ENCODE peak calls at places on chromosomes 13 and 19, in nine cellular contexts. One of them, this sample, is unnamed.

GRCh38 chr13:62360609-62361008 is 945.0 kb upstream of the PCDH20 start:
- DNase-seq in stimulated activated naive CD8-positive, alpha-beta T cell treated with anti-CD3 and anti-CD28 coated beads, Interleukin-15, amount 100 ng/mL, for 72 hours: no peak
- DNase-seq in activated T-helper 1 cell treated with anti-CD3 and anti-CD28 coated beads, Interleukin-2, amount 50 U/mL, for 16 hours: no peak
- DNase-seq in substantia nigra: no peak
- DNase-seq in stimulated activated CD4-positive, alpha-beta T cell treated with anti-CD3 and anti-CD28 coated beads, Interleukin-15, amount 100 ng/mL, for 48 hours: no peak
- DNase-seq in kidney glomerular epithelial cell: no peak
- DNase-seq in cardiac muscle cell: no peak
- DNase-seq in T-helper 17 cell: no peak
- DNase-seq in ELF-1: no peak
- DNase-seq in this sample: no peak

GRCh38 chr19:29798783-29799182 is 13.0 kb upstream of the CCNE1 start:
- DNase-seq in stimulated activated CD4-positive, alpha-beta T cell treated with anti-CD3 and anti-CD28 coated beads, Interleukin-15, amount 100 ng/mL, for 48 hours: no peak
- DNase-seq in kidney glomerular epithelial cell: peak
- DNase-seq in stimulated activated naive CD8-positive, alpha-beta T cell treated with anti-CD3 and anti-CD28 coated beads, Interleukin-15, amount 100 ng/mL, for 72 hours: no peak
- DNase-seq in activated T-helper 1 cell treated with anti-CD3 and anti-CD28 coated beads, Interleukin-2, amount 50 U/mL, for 16 hours: no peak
- DNase-seq in substantia nigra: no peak
- DNase-seq in T-helper 17 cell: no peak
- DNase-seq in ELF-1: no peak
- DNase-seq in cardiac muscle cell: peak
- DNase-seq in this sample: peak

GRCh38 chr19:7691497-7691896 is 10.4 kb downstream of the FCER2 start:
- DNase-seq in T-helper 17 cell: no peak
- DNase-seq in stimulated activated naive CD8-positive, alpha-beta T cell treated with anti-CD3 and anti-CD28 coated beads, Interleukin-15, amount 100 ng/mL, for 72 hours: peak
- DNase-seq in stimulated activated CD4-positive, alpha-beta T cell treated with anti-CD3 and anti-CD28 coated beads, Interleukin-15, amount 100 ng/mL, for 48 hours: no peak
- DNase-seq in cardiac muscle cell: no peak
- DNase-seq in ELF-1: no peak
- DNase-seq in substantia nigra: no peak
- DNase-seq in activated T-helper 1 cell treated with anti-CD3 and anti-CD28 coated beads, Interleukin-2, amount 50 U/mL, for 16 hours: no peak
- DNase-seq in kidney glomerular epithelial cell: no peak
- DNase-seq in this sample: no peak

GRCh38 chr13:83215627-83216026 is 666.6 kb downstream of the SLITRK1 start:
- DNase-seq in ELF-1: no peak
- DNase-seq in activated T-helper 1 cell treated with anti-CD3 and anti-CD28 coated beads, Interleukin-2, amount 50 U/mL, for 16 hours: no peak
- DNase-seq in stimulated activated CD4-positive, alpha-beta T cell treated with anti-CD3 and anti-CD28 coated beads, Interleukin-15, amount 100 ng/mL, for 48 hours: no peak
- DNase-seq in T-helper 17 cell: no peak
- DNase-seq in cardiac muscle cell: peak
- DNase-seq in stimulated activated naive CD8-positive, alpha-beta T cell treated with anti-CD3 and anti-CD28 coated beads, Interleukin-15, amount 100 ng/mL, for 72 hours: no peak
- DNase-seq in kidney glomerular epithelial cell: no peak
- DNase-seq in substantia nigra: no peak
- DNase-seq in this sample: peak

GRCh38 chr13:48749699-48750473 is 96.2 kb downstream of the CYSLTR2 start:
- DNase-seq in cardiac muscle cell: peak
- DNase-seq in activated T-helper 1 cell treated with anti-CD3 and anti-CD28 coated beads, Interleukin-2, amount 50 U/mL, for 16 hours: peak
- DNase-seq in stimulated activated CD4-positive, alpha-beta T cell treated with anti-CD3 and anti-CD28 coated beads, Interleukin-15, amount 100 ng/mL, for 48 hours: peak
- DNase-seq in ELF-1: peak
- DNase-seq in kidney glomerular epithelial cell: peak
- DNase-seq in T-helper 17 cell: no peak
- DNase-seq in substantia nigra: no peak
- DNase-seq in stimulated activated naive CD8-positive, alpha-beta T cell treated with anti-CD3 and anti-CD28 coated beads, Interleukin-15, amount 100 ng/mL, for 72 hours: peak
- DNase-seq in this sample: peak

GRCh38 chr13:66855110-66855509 is 375.0 kb downstream of the PCDH9 start:
- DNase-seq in substantia nigra: no peak
- DNase-seq in cardiac muscle cell: no peak
- DNase-seq in kidney glomerular epithelial cell: no peak
- DNase-seq in stimulated activated CD4-positive, alpha-beta T cell treated with anti-CD3 and anti-CD28 coated beads, Interleukin-15, amount 100 ng/mL, for 48 hours: no peak
- DNase-seq in stimulated activated naive CD8-positive, alpha-beta T cell treated with anti-CD3 and anti-CD28 coated beads, Interleukin-15, amount 100 ng/mL, for 72 hours: no peak
- DNase-seq in T-helper 17 cell: no peak
- DNase-seq in activated T-helper 1 cell treated with anti-CD3 and anti-CD28 coated beads, Interleukin-2, amount 50 U/mL, for 16 hours: no peak
- DNase-seq in ELF-1: no peak
- DNase-seq in this sample: no peak

GRCh38 chr19:18220632-18221275 is 5.5 kb downstream of the PDE4C start:
- DNase-seq in stimulated activated naive CD8-positive, alpha-beta T cell treated with anti-CD3 and anti-CD28 coated beads, Interleukin-15, amount 100 ng/mL, for 72 hours: no peak
- DNase-seq in cardiac muscle cell: no peak
- DNase-seq in stimulated activated CD4-positive, alpha-beta T cell treated with anti-CD3 and anti-CD28 coated beads, Interleukin-15, amount 100 ng/mL, for 48 hours: no peak
- DNase-seq in activated T-helper 1 cell treated with anti-CD3 and anti-CD28 coated beads, Interleukin-2, amount 50 U/mL, for 16 hours: no peak
- DNase-seq in ELF-1: peak
- DNase-seq in T-helper 17 cell: no peak
- DNase-seq in substantia nigra: no peak
- DNase-seq in kidney glomerular epithelial cell: no peak
- DNase-seq in this sample: no peak

GRCh38 chr13:42152495-42152894 is 104.0 kb downstream of the DGKH start:
- DNase-seq in stimulated activated CD4-positive, alpha-beta T cell treated with anti-CD3 and anti-CD28 coated beads, Interleukin-15, amount 100 ng/mL, for 48 hours: no peak
- DNase-seq in stimulated activated naive CD8-positive, alpha-beta T cell treated with anti-CD3 and anti-CD28 coated beads, Interleukin-15, amount 100 ng/mL, for 72 hours: no peak
- DNase-seq in substantia nigra: no peak
- DNase-seq in T-helper 17 cell: no peak
- DNase-seq in kidney glomerular epithelial cell: no peak
- DNase-seq in activated T-helper 1 cell treated with anti-CD3 and anti-CD28 coated beads, Interleukin-2, amount 50 U/mL, for 16 hours: no peak
- DNase-seq in cardiac muscle cell: no peak
- DNase-seq in ELF-1: no peak
- DNase-seq in this sample: no peak

GRCh38 chr13:43422061-43422460 is 364.7 kb downstream of the ENOX1 start:
- DNase-seq in ELF-1: no peak
- DNase-seq in stimulated activated naive CD8-positive, alpha-beta T cell treated with anti-CD3 and anti-CD28 coated beads, Interleukin-15, amount 100 ng/mL, for 72 hours: no peak
- DNase-seq in cardiac muscle cell: no peak
- DNase-seq in stimulated activated CD4-positive, alpha-beta T cell treated with anti-CD3 and anti-CD28 coated beads, Interleukin-15, amount 100 ng/mL, for 48 hours: no peak
- DNase-seq in kidney glomerular epithelial cell: no peak
- DNase-seq in T-helper 17 cell: no peak
- DNase-seq in substantia nigra: no peak
- DNase-seq in activated T-helper 1 cell treated with anti-CD3 and anti-CD28 coated beads, Interleukin-2, amount 50 U/mL, for 16 hours: no peak
- DNase-seq in this sample: no peak

GRCh38 chr19:46840157-46840942 is 10.3 kb downstream of the AP2S1 start:
- DNase-seq in cardiac muscle cell: peak
- DNase-seq in substantia nigra: peak
- DNase-seq in activated T-helper 1 cell treated with anti-CD3 and anti-CD28 coated beads, Interleukin-2, amount 50 U/mL, for 16 hours: no peak
- DNase-seq in kidney glomerular epithelial cell: peak
- DNase-seq in stimulated activated CD4-positive, alpha-beta T cell treated with anti-CD3 and anti-CD28 coated beads, Interleukin-15, amount 100 ng/mL, for 48 hours: peak
- DNase-seq in ELF-1: peak
- DNase-seq in stimulated activated naive CD8-positive, alpha-beta T cell treated with anti-CD3 and anti-CD28 coated beads, Interleukin-15, amount 100 ng/mL, for 72 hours: peak
- DNase-seq in T-helper 17 cell: no peak
- DNase-seq in this sample: peak

GRCh38 chr19:3725640-3726310 is 17.6 kb downstream of the TJP3 start:
- DNase-seq in activated T-helper 1 cell treated with anti-CD3 and anti-CD28 coated beads, Interleukin-2, amount 50 U/mL, for 16 hours: no peak
- DNase-seq in stimulated activated naive CD8-positive, alpha-beta T cell treated with anti-CD3 and anti-CD28 coated beads, Interleukin-15, amount 100 ng/mL, for 72 hours: no peak
- DNase-seq in cardiac muscle cell: peak
- DNase-seq in ELF-1: peak
- DNase-seq in substantia nigra: no peak
- DNase-seq in kidney glomerular epithelial cell: peak
- DNase-seq in stimulated activated CD4-positive, alpha-beta T cell treated with anti-CD3 and anti-CD28 coated beads, Interleukin-15, amount 100 ng/mL, for 48 hours: no peak
- DNase-seq in T-helper 17 cell: no peak
- DNase-seq in this sample: peak

GRCh38 chr13:40116008-40116407 is 460.5 kb downstream of the COG6 start:
- DNase-seq in stimulated activated naive CD8-positive, alpha-beta T cell treated with anti-CD3 and anti-CD28 coated beads, Interleukin-15, amount 100 ng/mL, for 72 hours: peak
- DNase-seq in cardiac muscle cell: peak
- DNase-seq in ELF-1: peak
- DNase-seq in kidney glomerular epithelial cell: peak
- DNase-seq in T-helper 17 cell: no peak
- DNase-seq in activated T-helper 1 cell treated with anti-CD3 and anti-CD28 coated beads, Interleukin-2, amount 50 U/mL, for 16 hours: no peak
- DNase-seq in stimulated activated CD4-positive, alpha-beta T cell treated with anti-CD3 and anti-CD28 coated beads, Interleukin-15, amount 100 ng/mL, for 48 hours: peak
- DNase-seq in substantia nigra: no peak
- DNase-seq in this sample: peak

GRCh38 chr19:44598880-44599279 is 14.5 kb upstream of the IGSF23 start:
- DNase-seq in substantia nigra: no peak
- DNase-seq in ELF-1: no peak
- DNase-seq in activated T-helper 1 cell treated with anti-CD3 and anti-CD28 coated beads, Interleukin-2, amount 50 U/mL, for 16 hours: no peak
- DNase-seq in stimulated activated naive CD8-positive, alpha-beta T cell treated with anti-CD3 and anti-CD28 coated beads, Interleukin-15, amount 100 ng/mL, for 72 hours: no peak
- DNase-seq in cardiac muscle cell: no peak
- DNase-seq in stimulated activated CD4-positive, alpha-beta T cell treated with anti-CD3 and anti-CD28 coated beads, Interleukin-15, amount 100 ng/mL, for 48 hours: no peak
- DNase-seq in kidney glomerular epithelial cell: no peak
- DNase-seq in T-helper 17 cell: no peak
- DNase-seq in this sample: no peak

GRCh38 chr13:45365558-45365885 is 24.5 kb upstream of the TPT1 start:
- DNase-seq in stimulated activated CD4-positive, alpha-beta T cell treated with anti-CD3 and anti-CD28 coated beads, Interleukin-15, amount 100 ng/mL, for 48 hours: no peak
- DNase-seq in stimulated activated naive CD8-positive, alpha-beta T cell treated with anti-CD3 and anti-CD28 coated beads, Interleukin-15, amount 100 ng/mL, for 72 hours: no peak
- DNase-seq in kidney glomerular epithelial cell: no peak
- DNase-seq in activated T-helper 1 cell treated with anti-CD3 and anti-CD28 coated beads, Interleukin-2, amount 50 U/mL, for 16 hours: no peak
- DNase-seq in T-helper 17 cell: no peak
- DNase-seq in ELF-1: no peak
- DNase-seq in cardiac muscle cell: no peak
- DNase-seq in substantia nigra: no peak
- DNase-seq in this sample: no peak

GRCh38 chr13:53821632-53822031 is 793.0 kb downstream of the OLFM4 start:
- DNase-seq in activated T-helper 1 cell treated with anti-CD3 and anti-CD28 coated beads, Interleukin-2, amount 50 U/mL, for 16 hours: no peak
- DNase-seq in cardiac muscle cell: no peak
- DNase-seq in stimulated activated naive CD8-positive, alpha-beta T cell treated with anti-CD3 and anti-CD28 coated beads, Interleukin-15, amount 100 ng/mL, for 72 hours: no peak
- DNase-seq in ELF-1: no peak
- DNase-seq in T-helper 17 cell: no peak
- DNase-seq in stimulated activated CD4-positive, alpha-beta T cell treated with anti-CD3 and anti-CD28 coated beads, Interleukin-15, amount 100 ng/mL, for 48 hours: no peak
- DNase-seq in kidney glomerular epithelial cell: no peak
- DNase-seq in substantia nigra: no peak
- DNase-seq in this sample: no peak

GRCh38 chr13:60931858-60932546 is 483.6 kb downstream of the PCDH20 start:
- DNase-seq in substantia nigra: no peak
- DNase-seq in stimulated activated naive CD8-positive, alpha-beta T cell treated with anti-CD3 and anti-CD28 coated beads, Interleukin-15, amount 100 ng/mL, for 72 hours: no peak
- DNase-seq in T-helper 17 cell: no peak
- DNase-seq in stimulated activated CD4-positive, alpha-beta T cell treated with anti-CD3 and anti-CD28 coated beads, Interleukin-15, amount 100 ng/mL, for 48 hours: no peak
- DNase-seq in ELF-1: no peak
- DNase-seq in kidney glomerular epithelial cell: no peak
- DNase-seq in activated T-helper 1 cell treated with anti-CD3 and anti-CD28 coated beads, Interleukin-2, amount 50 U/mL, for 16 hours: no peak
- DNase-seq in cardiac muscle cell: no peak
- DNase-seq in this sample: no peak

GRCh38 chr19:11581740-11582139 is 4.3 kb upstream of the ACP5 start:
- DNase-seq in stimulated activated CD4-positive, alpha-beta T cell treated with anti-CD3 and anti-CD28 coated beads, Interleukin-15, amount 100 ng/mL, for 48 hours: peak
- DNase-seq in ELF-1: no peak
- DNase-seq in activated T-helper 1 cell treated with anti-CD3 and anti-CD28 coated beads, Interleukin-2, amount 50 U/mL, for 16 hours: no peak
- DNase-seq in substantia nigra: no peak
- DNase-seq in T-helper 17 cell: no peak
- DNase-seq in kidney glomerular epithelial cell: no peak
- DNase-seq in stimulated activated naive CD8-positive, alpha-beta T cell treated with anti-CD3 and anti-CD28 coated beads, Interleukin-15, amount 100 ng/mL, for 72 hours: peak
- DNase-seq in cardiac muscle cell: peak
- DNase-seq in this sample: peak

GRCh38 chr19:51253088-51253806 is 2.4 kb downstream of the SIGLECL1 start:
- DNase-seq in substantia nigra: no peak
- DNase-seq in stimulated activated CD4-positive, alpha-beta T cell treated with anti-CD3 and anti-CD28 coated beads, Interleukin-15, amount 100 ng/mL, for 48 hours: no peak
- DNase-seq in cardiac muscle cell: no peak
- DNase-seq in stimulated activated naive CD8-positive, alpha-beta T cell treated with anti-CD3 and anti-CD28 coated beads, Interleukin-15, amount 100 ng/mL, for 72 hours: no peak
- DNase-seq in ELF-1: no peak
- DNase-seq in T-helper 17 cell: no peak
- DNase-seq in activated T-helper 1 cell treated with anti-CD3 and anti-CD28 coated beads, Interleukin-2, amount 50 U/mL, for 16 hours: no peak
- DNase-seq in kidney glomerular epithelial cell: no peak
- DNase-seq in this sample: no peak

GRCh38 chr13:106291006-106291405 is 244.5 kb downstream of the EFNB2 start:
- DNase-seq in T-helper 17 cell: no peak
- DNase-seq in substantia nigra: no peak
- DNase-seq in stimulated activated naive CD8-positive, alpha-beta T cell treated with anti-CD3 and anti-CD28 coated beads, Interleukin-15, amount 100 ng/mL, for 72 hours: no peak
- DNase-seq in ELF-1: no peak
- DNase-seq in cardiac muscle cell: peak
- DNase-seq in stimulated activated CD4-positive, alpha-beta T cell treated with anti-CD3 and anti-CD28 coated beads, Interleukin-15, amount 100 ng/mL, for 48 hours: no peak
- DNase-seq in kidney glomerular epithelial cell: peak
- DNase-seq in activated T-helper 1 cell treated with anti-CD3 and anti-CD28 coated beads, Interleukin-2, amount 50 U/mL, for 16 hours: no peak
- DNase-seq in this sample: peak

GRCh38 chr13:77919351-77920294 is 992 bp upstream of the EDNRB start:
- DNase-seq in activated T-helper 1 cell treated with anti-CD3 and anti-CD28 coated beads, Interleukin-2, amount 50 U/mL, for 16 hours: no peak
- DNase-seq in stimulated activated naive CD8-positive, alpha-beta T cell treated with anti-CD3 and anti-CD28 coated beads, Interleukin-15, amount 100 ng/mL, for 72 hours: no peak
- DNase-seq in T-helper 17 cell: no peak
- DNase-seq in cardiac muscle cell: peak
- DNase-seq in substantia nigra: peak
- DNase-seq in ELF-1: peak
- DNase-seq in stimulated activated CD4-positive, alpha-beta T cell treated with anti-CD3 and anti-CD28 coated beads, Interleukin-15, amount 100 ng/mL, for 48 hours: no peak
- DNase-seq in kidney glomerular epithelial cell: no peak
- DNase-seq in this sample: peak

This sample was measured in kidney tubule cell.